ENCODE peak calls at places on chromosome 2, in ten cellular contexts. One of them, this sample, is unnamed.

GRCh38 chr2:46135230-46135555 is 162.0 kb upstream of the EPAS1 start:
- DNase-seq in T-helper 2 cell: no peak
- DNase-seq in NCI-H146: no peak
- DNase-seq in activated T-cell treated with anti-CD3 and anti-CD28 coated beads for 48 hours: no peak
- DNase-seq in iPS-NIHi11: no peak
- DNase-seq in foreskin keratinocyte: no peak
- DNase-seq in AML-193: no peak
- DNase-seq in esophagus muscularis mucosa: no peak
- DNase-seq in DMS 273 treated with DMSO at 0.1 percent for 48 hours: no peak
- DNase-seq in Jurkat, Clone E6-1: no peak
- DNase-seq in this sample: no peak

GRCh38 chr2:219417374-219417773 is 803 bp upstream of the DES start:
- DNase-seq in T-helper 2 cell: no peak
- DNase-seq in NCI-H146: no peak
- DNase-seq in activated T-cell treated with anti-CD3 and anti-CD28 coated beads for 48 hours: no peak
- DNase-seq in iPS-NIHi11: no peak
- DNase-seq in foreskin keratinocyte: no peak
- DNase-seq in AML-193: no peak
- DNase-seq in esophagus muscularis mucosa: no peak
- DNase-seq in DMS 273 treated with DMSO at 0.1 percent for 48 hours: no peak
- DNase-seq in Jurkat, Clone E6-1: no peak
- DNase-seq in this sample: no peak

GRCh38 chr2:43109261-43109743 is 117.1 kb downstream of the ZFP36L2 start:
- DNase-seq in T-helper 2 cell: no peak
- DNase-seq in NCI-H146: no peak
- DNase-seq in activated T-cell treated with anti-CD3 and anti-CD28 coated beads for 48 hours: no peak
- DNase-seq in iPS-NIHi11: no peak
- DNase-seq in foreskin keratinocyte: no peak
- DNase-seq in AML-193: peak; percentile 88
- DNase-seq in esophagus muscularis mucosa: no peak
- DNase-seq in DMS 273 treated with DMSO at 0.1 percent for 48 hours: no peak
- DNase-seq in Jurkat, Clone E6-1: no peak
- DNase-seq in this sample: peak; percentile 19

GRCh38 chr2:206858972-206859739 is 80.2 kb upstream of the CPO start:
- DNase-seq in T-helper 2 cell: no peak
- DNase-seq in NCI-H146: no peak
- DNase-seq in activated T-cell treated with anti-CD3 and anti-CD28 coated beads for 48 hours: no peak
- DNase-seq in iPS-NIHi11: no peak
- DNase-seq in foreskin keratinocyte: no peak
- DNase-seq in AML-193: no peak
- DNase-seq in esophagus muscularis mucosa: no peak
- DNase-seq in DMS 273 treated with DMSO at 0.1 percent for 48 hours: no peak
- DNase-seq in Jurkat, Clone E6-1: peak; percentile 78
- DNase-seq in this sample: no peak

GRCh38 chr2:205746408-205746785 is 64.1 kb downstream of the NRP2 start:
- DNase-seq in T-helper 2 cell: no peak
- DNase-seq in NCI-H146: no peak
- DNase-seq in activated T-cell treated with anti-CD3 and anti-CD28 coated beads for 48 hours: no peak
- DNase-seq in iPS-NIHi11: no peak
- DNase-seq in foreskin keratinocyte: peak; percentile 51
- DNase-seq in AML-193: no peak
- DNase-seq in esophagus muscularis mucosa: no peak
- DNase-seq in DMS 273 treated with DMSO at 0.1 percent for 48 hours: no peak
- DNase-seq in Jurkat, Clone E6-1: no peak
- DNase-seq in this sample: no peak

GRCh38 chr2:54258171-54258570 is 2.1 kb upstream of the TSPYL6 start:
- DNase-seq in T-helper 2 cell: no peak
- DNase-seq in NCI-H146: no peak
- DNase-seq in activated T-cell treated with anti-CD3 and anti-CD28 coated beads for 48 hours: no peak
- DNase-seq in iPS-NIHi11: no peak
- DNase-seq in foreskin keratinocyte: no peak
- DNase-seq in AML-193: no peak
- DNase-seq in esophagus muscularis mucosa: no peak
- DNase-seq in DMS 273 treated with DMSO at 0.1 percent for 48 hours: no peak
- DNase-seq in Jurkat, Clone E6-1: no peak
- DNase-seq in this sample: no peak

GRCh38 chr2:24183369-24184069 is 8.7 kb downstream of the FAM228A start:
- DNase-seq in T-helper 2 cell: no peak
- DNase-seq in NCI-H146: no peak
- DNase-seq in activated T-cell treated with anti-CD3 and anti-CD28 coated beads for 48 hours: no peak
- DNase-seq in iPS-NIHi11: no peak
- DNase-seq in foreskin keratinocyte: no peak
- DNase-seq in AML-193: no peak
- DNase-seq in esophagus muscularis mucosa: no peak
- DNase-seq in DMS 273 treated with DMSO at 0.1 percent for 48 hours: no peak
- DNase-seq in Jurkat, Clone E6-1: no peak
- DNase-seq in this sample: no peak

GRCh38 chr2:136750065-136750464 is 15.3 kb upstream of the THSD7B start:
- DNase-seq in T-helper 2 cell: no peak
- DNase-seq in NCI-H146: no peak
- DNase-seq in activated T-cell treated with anti-CD3 and anti-CD28 coated beads for 48 hours: no peak
- DNase-seq in iPS-NIHi11: no peak
- DNase-seq in foreskin keratinocyte: no peak
- DNase-seq in AML-193: no peak
- DNase-seq in esophagus muscularis mucosa: no peak
- DNase-seq in DMS 273 treated with DMSO at 0.1 percent for 48 hours: no peak
- DNase-seq in Jurkat, Clone E6-1: no peak
- DNase-seq in this sample: no peak

GRCh38 chr2:112714836-112715631 is 5.8 kb upstream of the NT5DC4 start:
- DNase-seq in T-helper 2 cell: no peak
- DNase-seq in NCI-H146: no peak
- DNase-seq in activated T-cell treated with anti-CD3 and anti-CD28 coated beads for 48 hours: no peak
- DNase-seq in iPS-NIHi11: no peak
- DNase-seq in foreskin keratinocyte: no peak
- DNase-seq in AML-193: no peak
- DNase-seq in esophagus muscularis mucosa: no peak
- DNase-seq in DMS 273 treated with DMSO at 0.1 percent for 48 hours: no peak
- DNase-seq in Jurkat, Clone E6-1: no peak
- DNase-seq in this sample: no peak

GRCh38 chr2:236093134-236093533 is 75.1 kb downstream of the GBX2 start:
- DNase-seq in T-helper 2 cell: no peak
- DNase-seq in NCI-H146: no peak
- DNase-seq in activated T-cell treated with anti-CD3 and anti-CD28 coated beads for 48 hours: no peak
- DNase-seq in iPS-NIHi11: no peak
- DNase-seq in foreskin keratinocyte: no peak
- DNase-seq in AML-193: no peak
- DNase-seq in esophagus muscularis mucosa: no peak
- DNase-seq in DMS 273 treated with DMSO at 0.1 percent for 48 hours: no peak
- DNase-seq in Jurkat, Clone E6-1: no peak
- DNase-seq in this sample: no peak

GRCh38 chr2:173963323-173963816 is 1.8 kb downstream of the SP3 start:
- DNase-seq in T-helper 2 cell: peak; percentile 73
- DNase-seq in NCI-H146: peak; percentile 65
- DNase-seq in activated T-cell treated with anti-CD3 and anti-CD28 coated beads for 48 hours: no peak
- DNase-seq in iPS-NIHi11: no peak
- DNase-seq in foreskin keratinocyte: no peak
- DNase-seq in AML-193: peak; percentile 74
- DNase-seq in esophagus muscularis mucosa: no peak
- DNase-seq in DMS 273 treated with DMSO at 0.1 percent for 48 hours: peak; percentile 19
- DNase-seq in Jurkat, Clone E6-1: peak; percentile 72
- DNase-seq in this sample: peak; percentile 75

GRCh38 chr2:24169031-24169430 is 5.8 kb upstream of the FAM228A start:
- DNase-seq in T-helper 2 cell: no peak
- DNase-seq in NCI-H146: no peak
- DNase-seq in activated T-cell treated with anti-CD3 and anti-CD28 coated beads for 48 hours: no peak
- DNase-seq in iPS-NIHi11: no peak
- DNase-seq in foreskin keratinocyte: no peak
- DNase-seq in AML-193: no peak
- DNase-seq in esophagus muscularis mucosa: no peak
- DNase-seq in DMS 273 treated with DMSO at 0.1 percent for 48 hours: no peak
- DNase-seq in Jurkat, Clone E6-1: no peak
- DNase-seq in this sample: no peak

GRCh38 chr2:122635649-122636496 is 880.4 kb downstream of the TSN start:
- DNase-seq in T-helper 2 cell: no peak
- DNase-seq in NCI-H146: no peak
- DNase-seq in activated T-cell treated with anti-CD3 and anti-CD28 coated beads for 48 hours: no peak
- DNase-seq in iPS-NIHi11: no peak
- DNase-seq in foreskin keratinocyte: peak; percentile 56
- DNase-seq in AML-193: no peak
- DNase-seq in esophagus muscularis mucosa: no peak
- DNase-seq in DMS 273 treated with DMSO at 0.1 percent for 48 hours: no peak
- DNase-seq in Jurkat, Clone E6-1: peak; percentile 20
- DNase-seq in this sample: no peak

GRCh38 chr2:9722451-9722850 is 91.7 kb upstream of the YWHAQ start:
- DNase-seq in T-helper 2 cell: no peak
- DNase-seq in NCI-H146: no peak
- DNase-seq in activated T-cell treated with anti-CD3 and anti-CD28 coated beads for 48 hours: no peak
- DNase-seq in iPS-NIHi11: no peak
- DNase-seq in foreskin keratinocyte: no peak
- DNase-seq in AML-193: no peak
- DNase-seq in esophagus muscularis mucosa: no peak
- DNase-seq in DMS 273 treated with DMSO at 0.1 percent for 48 hours: no peak
- DNase-seq in Jurkat, Clone E6-1: no peak
- DNase-seq in this sample: no peak

GRCh38 chr2:169528271-169528701 is 18.8 kb downstream of the KLHL41 start:
- DNase-seq in T-helper 2 cell: peak; percentile 33
- DNase-seq in NCI-H146: peak; percentile 26
- DNase-seq in activated T-cell treated with anti-CD3 and anti-CD28 coated beads for 48 hours: peak; percentile 61
- DNase-seq in iPS-NIHi11: peak; percentile 71
- DNase-seq in foreskin keratinocyte: no peak
- DNase-seq in AML-193: peak; percentile 61
- DNase-seq in esophagus muscularis mucosa: no peak
- DNase-seq in DMS 273 treated with DMSO at 0.1 percent for 48 hours: no peak
- DNase-seq in Jurkat, Clone E6-1: peak; percentile 51
- DNase-seq in this sample: peak; percentile 71

GRCh38 chr2:5549061-5549601 is 143.1 kb upstream of the SOX11 start:
- DNase-seq in T-helper 2 cell: no peak
- DNase-seq in NCI-H146: peak; percentile 59
- DNase-seq in activated T-cell treated with anti-CD3 and anti-CD28 coated beads for 48 hours: no peak
- DNase-seq in iPS-NIHi11: peak; percentile 39
- DNase-seq in foreskin keratinocyte: no peak
- DNase-seq in AML-193: no peak
- DNase-seq in esophagus muscularis mucosa: no peak
- DNase-seq in DMS 273 treated with DMSO at 0.1 percent for 48 hours: no peak
- DNase-seq in Jurkat, Clone E6-1: no peak
- DNase-seq in this sample: no peak

GRCh38 chr2:26326514-26326913 is 19.4 kb upstream of the SELENOI start:
- DNase-seq in T-helper 2 cell: no peak
- DNase-seq in NCI-H146: no peak
- DNase-seq in activated T-cell treated with anti-CD3 and anti-CD28 coated beads for 48 hours: no peak
- DNase-seq in iPS-NIHi11: no peak
- DNase-seq in foreskin keratinocyte: no peak
- DNase-seq in AML-193: no peak
- DNase-seq in esophagus muscularis mucosa: no peak
- DNase-seq in DMS 273 treated with DMSO at 0.1 percent for 48 hours: no peak
- DNase-seq in Jurkat, Clone E6-1: no peak
- DNase-seq in this sample: no peak

GRCh38 chr2:16643099-16643498 is 22.5 kb downstream of the CYRIA start:
- DNase-seq in T-helper 2 cell: no peak
- DNase-seq in NCI-H146: no peak
- DNase-seq in activated T-cell treated with anti-CD3 and anti-CD28 coated beads for 48 hours: no peak
- DNase-seq in iPS-NIHi11: no peak
- DNase-seq in foreskin keratinocyte: no peak
- DNase-seq in AML-193: no peak
- DNase-seq in esophagus muscularis mucosa: no peak
- DNase-seq in DMS 273 treated with DMSO at 0.1 percent for 48 hours: no peak
- DNase-seq in Jurkat, Clone E6-1: no peak
- DNase-seq in this sample: no peak

GRCh38 chr2:44941551-44942234 is at the start of gene SIX3:
- DNase-seq in T-helper 2 cell: peak; percentile 1
- DNase-seq in NCI-H146: peak; percentile 70
- DNase-seq in activated T-cell treated with anti-CD3 and anti-CD28 coated beads for 48 hours: peak; percentile 47
- DNase-seq in iPS-NIHi11: no peak
- DNase-seq in foreskin keratinocyte: no peak
- DNase-seq in AML-193: no peak
- DNase-seq in esophagus muscularis mucosa: no peak
- DNase-seq in DMS 273 treated with DMSO at 0.1 percent for 48 hours: peak; percentile 46
- DNase-seq in Jurkat, Clone E6-1: peak; percentile 71
- DNase-seq in this sample: peak; percentile 52